ENCODE peak calls at places on chromosome 16, in six cellular contexts. One of them, this sample, is unnamed.
A peak's percentile ranks its signal among the peaks of the same experiment; 100 is the strongest.

GRCh38 chr16:57115148-57115503 is 22.7 kb downstream of the CPNE2 start:
- ATAC-seq in HepG2: no peak
- ATAC-seq in upper lobe of left lung: no peak
- ATAC-seq in K562: no peak
- ATAC-seq in HCT116: no peak
- ATAC-seq in GM12878: no peak
- ATAC-seq in this sample: no peak

GRCh38 chr16:23896832-23897821 is 61.3 kb downstream of the PRKCB start:
- ATAC-seq in K562: no peak
- ATAC-seq in HCT116: no peak
- ATAC-seq in HepG2: no peak
- ATAC-seq in GM12878: peak; percentile 18
- ATAC-seq in upper lobe of left lung: no peak
- ATAC-seq in this sample: no peak

GRCh38 chr16:66427451-66427860 is 361 bp downstream of the BEAN1 start:
- ATAC-seq in K562: no peak
- ATAC-seq in HCT116: no peak
- ATAC-seq in HepG2: peak; percentile 31
- ATAC-seq in upper lobe of left lung: no peak
- ATAC-seq in GM12878: no peak
- ATAC-seq in this sample: peak; percentile 20

GRCh38 chr16:15967655-15968315 is 18.4 kb downstream of the ABCC1 start:
- ATAC-seq in GM12878: no peak
- ATAC-seq in K562: no peak
- ATAC-seq in HepG2: no peak
- ATAC-seq in upper lobe of left lung: no peak
- ATAC-seq in HCT116: no peak
- ATAC-seq in this sample: no peak

GRCh38 chr16:27286446-27286845 is 17.9 kb upstream of the NSMCE1 start:
- ATAC-seq in HCT116: peak; percentile 73
- ATAC-seq in HepG2: peak; percentile 33
- ATAC-seq in upper lobe of left lung: peak; percentile 70
- ATAC-seq in K562: no peak
- ATAC-seq in GM12878: no peak
- ATAC-seq in this sample: peak; percentile 35

GRCh38 chr16:20944861-20945390 is 44.4 kb downstream of the LYRM1 start:
- ATAC-seq in HepG2: peak; percentile 40
- ATAC-seq in upper lobe of left lung: no peak
- ATAC-seq in K562: peak; percentile 91
- ATAC-seq in GM12878: peak; percentile 72
- ATAC-seq in HCT116: no peak
- ATAC-seq in this sample: no peak

GRCh38 chr16:27363797-27364196 is 38.2 kb upstream of the IL21R start:
- ATAC-seq in GM12878: no peak
- ATAC-seq in HepG2: no peak
- ATAC-seq in upper lobe of left lung: peak; percentile 37
- ATAC-seq in HCT116: no peak
- ATAC-seq in K562: no peak
- ATAC-seq in this sample: no peak

GRCh38 chr16:69131167-69131748 is 1.1 kb downstream of the CHTF8 start:
- ATAC-seq in HepG2: no peak
- ATAC-seq in GM12878: peak; percentile 24
- ATAC-seq in upper lobe of left lung: no peak
- ATAC-seq in HCT116: peak; percentile 18
- ATAC-seq in K562: peak; percentile 56
- ATAC-seq in this sample: no peak

GRCh38 chr16:75476817-75477216 is 12.3 kb upstream of the TMEM170A start:
- ATAC-seq in K562: no peak
- ATAC-seq in HCT116: no peak
- ATAC-seq in HepG2: no peak
- ATAC-seq in upper lobe of left lung: no peak
- ATAC-seq in GM12878: no peak
- ATAC-seq in this sample: no peak

GRCh38 chr16:64365448-64365858 is 756.4 kb downstream of the CDH11 start:
- ATAC-seq in GM12878: no peak
- ATAC-seq in upper lobe of left lung: no peak
- ATAC-seq in HepG2: no peak
- ATAC-seq in K562: no peak
- ATAC-seq in HCT116: no peak
- ATAC-seq in this sample: no peak

GRCh38 chr16:28187595-28188004 is 24.2 kb downstream of the XPO6 start:
- ATAC-seq in upper lobe of left lung: no peak
- ATAC-seq in HepG2: no peak
- ATAC-seq in GM12878: peak; percentile 79
- ATAC-seq in K562: no peak
- ATAC-seq in HCT116: no peak
- ATAC-seq in this sample: no peak

GRCh38 chr16:4203748-4204147 is 38.1 kb downstream of the SRL start:
- ATAC-seq in HCT116: no peak
- ATAC-seq in HepG2: no peak
- ATAC-seq in upper lobe of left lung: no peak
- ATAC-seq in GM12878: no peak
- ATAC-seq in K562: peak; percentile 26
- ATAC-seq in this sample: no peak

GRCh38 chr16:89178453-89179147 is 7.1 kb downstream of the CDH15 start:
- ATAC-seq in HCT116: no peak
- ATAC-seq in GM12878: no peak
- ATAC-seq in HepG2: peak; percentile 5
- ATAC-seq in K562: no peak
- ATAC-seq in upper lobe of left lung: no peak
- ATAC-seq in this sample: no peak

GRCh38 chr16:62664566-62664965 is 628.3 kb upstream of the CDH8 start:
- ATAC-seq in upper lobe of left lung: no peak
- ATAC-seq in GM12878: no peak
- ATAC-seq in HepG2: no peak
- ATAC-seq in K562: no peak
- ATAC-seq in HCT116: no peak
- ATAC-seq in this sample: no peak

GRCh38 chr16:81143921-81144471 is 47.8 kb upstream of the GCSH start:
- ATAC-seq in upper lobe of left lung: peak; percentile 25
- ATAC-seq in K562: peak; percentile 46
- ATAC-seq in GM12878: no peak
- ATAC-seq in HCT116: peak; percentile 84
- ATAC-seq in HepG2: peak; percentile 8
- ATAC-seq in this sample: no peak

GRCh38 chr16:15575293-15576049 is 67.5 kb downstream of the MARF1 start:
- ATAC-seq in GM12878: no peak
- ATAC-seq in K562: peak; percentile 82
- ATAC-seq in HCT116: no peak
- ATAC-seq in HepG2: peak; percentile 87
- ATAC-seq in upper lobe of left lung: no peak
- ATAC-seq in this sample: no peak

GRCh38 chr16:2784536-2785100 is 2.7 kb downstream of the PRSS33 start:
- ATAC-seq in upper lobe of left lung: no peak
- ATAC-seq in K562: no peak
- ATAC-seq in GM12878: no peak
- ATAC-seq in HepG2: no peak
- ATAC-seq in HCT116: no peak
- ATAC-seq in this sample: no peak

GRCh38 chr16:27355610-27356009 is 41.8 kb downstream of the IL4R start:
- ATAC-seq in K562: peak; percentile 95
- ATAC-seq in GM12878: peak; percentile 73
- ATAC-seq in HepG2: peak; percentile 85
- ATAC-seq in HCT116: peak; percentile 89
- ATAC-seq in upper lobe of left lung: peak; percentile 74
- ATAC-seq in this sample: peak; percentile 64

GRCh38 chr16:66548868-66549267 is 1.1 kb downstream of the TK2 start:
- ATAC-seq in upper lobe of left lung: no peak
- ATAC-seq in GM12878: no peak
- ATAC-seq in HepG2: no peak
- ATAC-seq in HCT116: no peak
- ATAC-seq in K562: no peak
- ATAC-seq in this sample: no peak

GRCh38 chr16:18788828-18789514 is 1.2 kb downstream of the RPS15A start:
- ATAC-seq in HCT116: no peak
- ATAC-seq in HepG2: no peak
- ATAC-seq in upper lobe of left lung: no peak
- ATAC-seq in K562: no peak
- ATAC-seq in GM12878: no peak
- ATAC-seq in this sample: no peak

GRCh38 chr16:3863587-3863986 is 16.9 kb downstream of the CREBBP start:
- ATAC-seq in GM12878: no peak
- ATAC-seq in HCT116: peak; percentile 40
- ATAC-seq in upper lobe of left lung: no peak
- ATAC-seq in K562: peak; percentile 76
- ATAC-seq in HepG2: peak; percentile 59
- ATAC-seq in this sample: no peak

GRCh38 chr16:52976539-52977167 is 76.0 kb downstream of the CHD9NB start:
- ATAC-seq in K562: peak; percentile 86
- ATAC-seq in HCT116: peak; percentile 86
- ATAC-seq in upper lobe of left lung: no peak
- ATAC-seq in GM12878: peak; percentile 84
- ATAC-seq in HepG2: peak; percentile 95
- ATAC-seq in this sample: no peak

GRCh38 chr16:70746708-70747424 is 54.1 kb downstream of the VAC14 start:
- ATAC-seq in upper lobe of left lung: peak; percentile 82
- ATAC-seq in HepG2: peak; percentile 90
- ATAC-seq in HCT116: peak; percentile 72
- ATAC-seq in K562: peak; percentile 96
- ATAC-seq in GM12878: peak; percentile 79
- ATAC-seq in this sample: peak; percentile 79

GRCh38 chr16:71565812-71566700 is 10.8 kb downstream of the TAT start:
- ATAC-seq in HepG2: no peak
- ATAC-seq in K562: no peak
- ATAC-seq in HCT116: no peak
- ATAC-seq in upper lobe of left lung: no peak
- ATAC-seq in GM12878: peak; percentile 29
- ATAC-seq in this sample: no peak

GRCh38 chr16:29775742-29776408 is 2.2 kb upstream of the ZG16 start:
- ATAC-seq in K562: peak; percentile 71
- ATAC-seq in upper lobe of left lung: no peak
- ATAC-seq in GM12878: no peak
- ATAC-seq in HCT116: peak; percentile 48
- ATAC-seq in HepG2: no peak
- ATAC-seq in this sample: no peak

GRCh38 chr16:86355114-86355513 is 155.2 kb upstream of the FOXF1 start:
- ATAC-seq in HepG2: no peak
- ATAC-seq in HCT116: peak; percentile 69
- ATAC-seq in GM12878: no peak
- ATAC-seq in K562: no peak
- ATAC-seq in upper lobe of left lung: no peak
- ATAC-seq in this sample: no peak

GRCh38 chr16:2072926-2073325 is 25.1 kb downstream of the TSC2 start:
- ATAC-seq in HepG2: no peak
- ATAC-seq in GM12878: no peak
- ATAC-seq in HCT116: no peak
- ATAC-seq in K562: no peak
- ATAC-seq in upper lobe of left lung: no peak
- ATAC-seq in this sample: no peak

GRCh38 chr16:67551972-67552371 is 10.4 kb upstream of the CTCF start:
- ATAC-seq in upper lobe of left lung: no peak
- ATAC-seq in GM12878: no peak
- ATAC-seq in K562: no peak
- ATAC-seq in HepG2: no peak
- ATAC-seq in HCT116: no peak
- ATAC-seq in this sample: no peak

GRCh38 chr16:55944377-55944802 is 69.2 kb upstream of the CES5A start:
- ATAC-seq in GM12878: peak; percentile 84
- ATAC-seq in HCT116: peak; percentile 95
- ATAC-seq in HepG2: peak; percentile 94
- ATAC-seq in K562: peak; percentile 94
- ATAC-seq in upper lobe of left lung: peak; percentile 82
- ATAC-seq in this sample: peak; percentile 88

GRCh38 chr16:49835116-49835880 is 20.6 kb downstream of the ZNF423 start:
- ATAC-seq in K562: no peak
- ATAC-seq in GM12878: no peak
- ATAC-seq in HCT116: no peak
- ATAC-seq in upper lobe of left lung: no peak
- ATAC-seq in HepG2: no peak
- ATAC-seq in this sample: no peak
- H3K4me1 ChIP-seq in K562: peaks cover 5% of the 10 kb centered on the region
- H3K4me1 ChIP-seq in GM12878: no peaks in the 10 kb centered on the region
- H3K4me1 ChIP-seq in HCT116: no peaks in the 10 kb centered on the region
- H3K4me1 ChIP-seq in upper lobe of left lung: peaks cover 51% of the 10 kb centered on the region
- H3K4me1 ChIP-seq in HepG2: no peaks in the 10 kb centered on the region
- H3K4me1 ChIP-seq in this sample: peaks cover 91% of the 10 kb centered on the region

GRCh38 chr16:10942352-10943297 is at the start of gene DEXI:
- ATAC-seq in K562: peak; percentile 90
- ATAC-seq in HepG2: peak; percentile 84
- ATAC-seq in HCT116: peak; percentile 83
- ATAC-seq in GM12878: peak; percentile 80
- ATAC-seq in upper lobe of left lung: peak; percentile 88
- ATAC-seq in this sample: peak; percentile 85
- TF ChIP-seq POLR2A in K562: peak; percentile 58
- TF ChIP-seq POLR2A in HepG2: peak; percentile 88
- TF ChIP-seq POLR2A in HCT116: no peak
- TF ChIP-seq POLR2A in GM12878: peak; percentile 79
- TF ChIP-seq POLR2A in upper lobe of left lung: peak; percentile 4
- TF ChIP-seq POLR2A in this sample: peak; percentile 63

DNA sequence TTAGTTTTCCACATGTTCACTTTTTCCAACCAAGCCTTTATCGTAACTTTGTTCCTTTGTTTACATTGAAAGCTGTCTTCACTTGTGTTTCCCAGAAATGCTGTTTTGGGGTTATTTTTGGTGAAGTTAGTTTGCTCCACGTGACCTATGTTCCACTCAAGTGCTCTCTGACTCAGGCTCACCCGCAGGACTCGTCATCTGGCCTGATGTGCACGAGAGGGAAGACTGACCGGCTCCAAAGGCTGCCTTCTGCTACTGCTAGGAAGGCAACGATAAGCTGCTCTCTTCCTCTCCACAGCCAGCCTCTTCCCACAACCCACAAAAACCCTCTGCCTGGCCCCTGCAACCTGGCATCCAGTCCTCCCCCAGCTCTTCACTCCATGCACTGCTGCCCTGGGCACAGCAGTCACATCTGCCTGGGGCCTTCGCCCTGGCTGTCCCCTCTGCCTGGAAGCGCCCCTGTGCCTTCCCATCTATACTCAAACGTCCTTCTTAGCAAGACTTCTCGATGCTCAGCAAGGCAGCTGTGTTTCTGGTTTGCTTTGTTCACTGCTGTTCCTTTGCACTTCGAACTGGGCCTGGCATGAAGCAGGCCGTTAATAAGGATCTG is 28.0 kb downstream of the ZCCHC14 start:
- ATAC-seq in upper lobe of left lung: peak; percentile 86
- ATAC-seq in HepG2: peak; percentile 23
- ATAC-seq in GM12878: peak; percentile 60
- ATAC-seq in HCT116: no peak
- ATAC-seq in K562: peak; percentile 76
- ATAC-seq in this sample: peak; percentile 94
- TF ChIP-seq POLR2AphosphoS5 in upper lobe of left lung: peak; percentile 73
- TF ChIP-seq POLR2AphosphoS5 in HepG2: no peak
- TF ChIP-seq POLR2AphosphoS5 in GM12878: no peak
- TF ChIP-seq POLR2AphosphoS5 in HCT116: no peak
- TF ChIP-seq POLR2AphosphoS5 in K562: no peak
- TF ChIP-seq POLR2AphosphoS5 in this sample: peak; percentile 97

DNA sequence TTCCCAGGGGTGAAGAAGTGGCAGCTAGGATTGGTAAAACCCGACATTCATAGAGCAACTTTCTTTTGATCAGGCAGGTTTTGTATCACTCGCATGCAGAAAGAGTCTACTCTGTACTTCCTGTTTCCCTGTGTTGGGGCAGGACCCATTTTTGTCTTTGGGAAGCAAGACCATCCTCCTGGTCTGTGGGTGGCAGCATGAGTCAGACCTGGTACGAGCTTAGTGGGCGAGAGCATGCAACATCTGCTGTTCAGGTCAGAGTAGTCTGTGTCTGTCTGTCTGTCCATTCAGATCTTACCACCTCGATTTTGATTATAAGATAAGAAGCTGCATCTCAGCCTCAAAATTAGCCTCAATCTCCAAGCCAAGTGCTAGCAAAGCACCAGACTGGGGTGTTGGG is 111.0 kb downstream of the XYLT1 start:
- ATAC-seq in HepG2: no peak
- ATAC-seq in K562: no peak
- ATAC-seq in HCT116: no peak
- ATAC-seq in upper lobe of left lung: peak; percentile 62
- ATAC-seq in GM12878: peak; percentile 80
- ATAC-seq in this sample: no peak
- H3K4me1 ChIP-seq in HepG2: no peaks in the 10 kb centered on the region
- H3K4me1 ChIP-seq in K562: no peaks in the 10 kb centered on the region
- H3K4me1 ChIP-seq in HCT116: peaks cover 9% of the 10 kb centered on the region
- H3K4me1 ChIP-seq in upper lobe of left lung: peaks cover 38% of the 10 kb centered on the region
- H3K4me1 ChIP-seq in GM12878: peaks cover 8% of the 10 kb centered on the region
- H3K4me1 ChIP-seq in this sample: peaks cover 68% of the 10 kb centered on the region

This sample was measured in gastroesophageal sphincter.